ENCODE peak calls at places on chromosomes 7 and 10, in four cellular contexts. S is GM12878, O is K562, W is HepG2. H is an unnamed sample.

GRCh38 chr10:104150206-104150605 is 28.2 kb downstream of the SFR1 start:
- DNase-seq in S (no peak), O (no peak), W (no peak), H (no peak)

GRCh38 chr7:118311121-118311803 is 86.8 kb downstream of the ANKRD7 start:
- DNase-seq in S (peak), O (no peak), W (no peak), H (no peak)

GRCh38 chr7:1741751-1742554 is 71.9 kb downstream of the ELFN1 start:
- DNase-seq in S (no peak), O (peak), W (no peak), H (no peak)

GRCh38 chr10:28492093-28492492 is 40.8 kb upstream of the WAC start:
- DNase-seq in S (no peak), O (no peak), W (no peak), H (no peak)

GRCh38 chr10:58335306-58336005 is 650 bp downstream of the UBE2D1 start:
- DNase-seq in S (no peak), O (peak), W (peak), H (peak)

GRCh38 chr7:95245828-95246227 is 78.5 kb downstream of the PON1 start:
- DNase-seq in S (no peak), O (no peak), W (no peak), H (no peak)

GRCh38 chr7:82049442-82049841 is 279.6 kb upstream of the HGF start:
- DNase-seq in S (peak), O (no peak), W (no peak), H (no peak)

GRCh38 chr7:36391436-36392198 is 2.0 kb downstream of the ANLN start:
- DNase-seq in S (peak), O (no peak), W (no peak), H (no peak)

GRCh38 chr7:49001610-49002033 is 77.3 kb downstream of the CDC14C start:
- DNase-seq in S (peak), O (peak), W (peak), H (peak)

GRCh38 chr7:88150018-88150417 is 69.8 kb downstream of the SRI start:
- DNase-seq in S (no peak), O (no peak), W (peak), H (no peak)

GRCh38 chr7:157513162-157513621 is 176.4 kb downstream of the DNAJB6 start:
- DNase-seq in S (no peak), O (no peak), W (no peak), H (no peak)

GRCh38 chr7:130290745-130291144 is 2.2 kb upstream of the CPA4 start:
- DNase-seq in S (no peak), O (no peak), W (no peak), H (no peak)

GRCh38 chr7:20320322-20320721 is 10.4 kb upstream of the ITGB8 start:
- DNase-seq in S (no peak), O (no peak), W (no peak), H (no peak)

GRCh38 chr10:25678220-25678619 is 255.8 kb upstream of the MYO3A start:
- DNase-seq in S (no peak), O (no peak), W (no peak), H (no peak)

GRCh38 chr7:156177396-156178055 is 365.3 kb upstream of the SHH start:
- DNase-seq in S (no peak), O (no peak), W (no peak), H (no peak)

GRCh38 chr7:151060416-151061234 is 1.2 kb downstream of the SLC4A2 start:
- DNase-seq in S (no peak), O (no peak), W (peak), H (no peak)

GRCh38 chr7:103154042-103154441 is 5.1 kb upstream of the NAPEPLD start:
- DNase-seq in S (no peak), O (no peak), W (no peak), H (no peak)

GRCh38 chr10:12350167-12350872 is 973 bp downstream of the CAMK1D start:
- DNase-seq in S (no peak), O (no peak), W (peak), H (peak)

GRCh38 chr10:133122171-133122935 is 34.6 kb downstream of the ADGRA1 start:
- DNase-seq in S (no peak), O (no peak), W (no peak), H (no peak)

GRCh38 chr7:128831178-128831993 is 1.2 kb downstream of the FLNC start:
- DNase-seq in S (no peak), O (peak), W (no peak), H (peak)

GRCh38 chr10:99695761-99696160 is 36.2 kb downstream of the COX15 start:
- DNase-seq in S (no peak), O (no peak), W (no peak), H (no peak)

GRCh38 chr7:48171190-48171589 is at the start of gene ABCA13:
- DNase-seq in S (no peak), O (no peak), W (no peak), H (no peak)

GRCh38 chr10:88178758-88179157 is 315.3 kb downstream of the PTEN start:
- DNase-seq in S (no peak), O (no peak), W (peak), H (no peak)

GRCh38 chr7:45601094-45601493 is 26.9 kb downstream of the ADCY1 start:
- DNase-seq in S (no peak), O (no peak), W (no peak), H (no peak)

GRCh38 chr7:121081327-121081936 is 92.9 kb downstream of the CPED1 start:
- DNase-seq in S (peak), O (peak), W (peak), H (no peak)

GRCh38 chr7:150405584-150406310 is 26.6 kb downstream of the ZNF775 start:
- DNase-seq in S (no peak), O (peak), W (no peak), H (peak)

GRCh38 chr10:24872049-24872789 is 80.2 kb downstream of the PRTFDC1 start:
- DNase-seq in S (no peak), O (no peak), W (no peak), H (no peak)

DNA sequence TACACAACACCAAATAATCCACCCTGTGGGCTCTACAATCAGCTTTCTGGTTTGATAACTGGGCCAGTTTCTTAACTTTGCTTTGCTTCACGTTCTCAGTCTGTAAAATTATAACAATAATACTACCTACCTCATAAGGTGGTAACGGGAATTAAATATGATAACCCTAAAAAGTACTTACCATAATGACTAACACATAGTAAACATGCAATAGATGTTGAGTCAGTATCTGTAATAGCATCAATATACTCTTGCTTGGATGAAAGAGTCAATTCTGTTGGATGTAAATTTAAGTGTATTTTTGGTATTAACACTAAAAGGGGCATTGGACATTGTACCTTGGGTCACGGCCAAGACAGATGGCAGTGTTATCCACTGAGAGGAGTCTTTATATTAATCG is 160.5 kb downstream of the FOXP2 start:
- DNase-seq in S (no peak), O (no peak), W (no peak), H (no peak)
- TF ChIP-seq TCF7 in S (no peak), O (no peak), W (no peak), H (no peak)

GRCh38 chr10:110786172-110786571 is 85.6 kb upstream of the PDCD4 start:
- DNase-seq in S (no peak), O (no peak), W (no peak), H (no peak)
- TF ChIP-seq USF2 in S (no peak), O (no peak), W (no peak), H (no peak)

GRCh38 chr7:25656071-25656470 is 427.8 kb upstream of the NPVF start:
- DNase-seq in S (no peak), O (no peak), W (no peak), H (no peak)

GRCh38 chr7:25658375-25658774 is 430.1 kb upstream of the NPVF start:
- DNase-seq in S (no peak), O (no peak), W (no peak), H (no peak)

GRCh38 chr7:25662881-25663588 is 434.7 kb upstream of the NPVF start:
- DNase-seq in S (no peak), O (no peak), W (no peak), H (no peak)

GRCh38 chr7:25656581-25657026 is 428.3 kb upstream of the NPVF start:
- DNase-seq in S (no peak), O (no peak), W (no peak), H (no peak)

DNA sequence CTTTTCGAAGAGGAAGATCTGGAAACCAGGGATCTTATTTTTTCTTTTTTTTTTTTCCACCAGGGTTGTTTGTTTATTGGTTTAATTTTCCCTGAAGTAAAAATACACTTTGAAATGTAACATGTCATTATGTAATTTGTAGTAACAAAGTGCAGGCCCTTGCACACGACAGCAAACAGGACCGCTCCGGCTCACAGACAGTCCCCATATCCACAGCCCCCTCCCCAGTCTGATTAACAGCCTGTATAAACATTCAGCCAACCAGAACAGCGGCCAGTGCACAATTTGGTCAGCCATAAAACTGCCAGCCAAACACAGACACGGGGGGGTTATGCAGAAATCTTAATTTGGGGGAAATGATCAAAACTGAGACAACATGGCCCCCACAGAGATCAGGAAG is 431.6 kb upstream of the NPVF start:
- DNase-seq in S (no peak), O (no peak), W (no peak), H (no peak)
- TF ChIP-seq TCF7 in S (no peak), O (no peak), W (no peak), H (no peak)

GRCh38 chr10:115945696-115946445 is 327.1 kb downstream of the GFRA1 start:
- DNase-seq in S (no peak), O (no peak), W (no peak), H (no peak)
- TF ChIP-seq USF2 in S (no peak), O (no peak), W (no peak), H (no peak)

GRCh38 chr7:30914611-30915601 is 3.3 kb downstream of the AQP1 start:
- DNase-seq in S (no peak), O (peak), W (no peak), H (no peak)
- TF ChIP-seq TCF7 in S (no peak), O (peak), W (no peak), H (no peak)

GRCh38 chr10:71068811-71069411 is 143.5 kb upstream of the UNC5B start:
- DNase-seq in S (no peak), O (no peak), W (no peak), H (no peak)

GRCh38 chr10:71072146-71072819 is 140.1 kb upstream of the UNC5B start:
- DNase-seq in S (no peak), O (no peak), W (no peak), H (no peak)

GRCh38 chr10:71070741-71071140 is 141.6 kb upstream of the UNC5B start:
- DNase-seq in S (no peak), O (no peak), W (no peak), H (no peak)

GRCh38 chr10:71072820-71073205 is 139.6 kb upstream of the UNC5B start:
- DNase-seq in S (no peak), O (no peak), W (no peak), H (no peak)

DNA sequence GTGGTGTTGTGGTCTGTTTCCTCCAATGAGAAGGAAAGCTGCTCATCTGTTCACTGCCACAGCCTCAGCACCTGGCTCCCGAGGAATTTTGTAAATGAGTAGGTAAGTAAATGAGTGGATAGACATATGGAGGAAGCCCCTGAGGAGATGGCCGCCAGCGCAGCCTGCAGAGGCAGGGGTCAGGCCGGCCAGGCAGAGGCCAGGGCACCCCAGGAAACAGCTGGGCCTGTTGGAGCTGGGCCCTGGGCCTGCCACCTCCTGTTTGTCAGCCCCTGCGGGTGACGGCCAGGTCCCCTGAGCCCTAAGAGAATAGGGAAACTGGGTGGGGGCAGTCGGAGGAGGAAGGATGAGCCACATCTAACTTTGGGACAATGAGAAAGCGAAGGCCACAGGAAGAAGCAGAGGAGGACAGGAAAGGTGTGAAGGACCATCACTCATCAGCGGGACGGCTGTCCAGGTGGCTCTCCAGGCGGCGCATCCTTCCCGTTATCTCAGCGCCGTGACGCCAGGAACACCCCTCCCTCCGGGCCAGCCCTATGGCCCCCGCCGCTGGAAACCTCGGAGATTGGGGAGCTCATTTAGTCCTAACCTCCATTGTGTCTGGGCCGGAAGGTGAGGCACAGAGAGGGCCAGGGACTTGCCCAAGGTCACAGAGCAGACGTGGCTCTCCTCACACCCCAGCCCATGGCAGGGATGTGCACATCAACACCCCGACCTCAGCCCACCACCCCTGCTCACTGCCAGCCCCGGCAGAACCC is 142.3 kb upstream of the UNC5B start:
- DNase-seq in S (no peak), O (no peak), W (no peak), H (no peak)
- TF ChIP-seq USF2 in S (no peak), O (no peak), W (no peak), H (no peak)

GRCh38 chr7:40845959-40846358 is 711.2 kb downstream of the SUGCT start:
- DNase-seq in S (no peak), O (no peak), W (no peak), H (no peak)
- TF ChIP-seq TCF7 in S (no peak), O (no peak), W (no peak), H (no peak)

GRCh38 chr10:77756319-77757232 is 119.0 kb upstream of the KCNMA1 start:
- DNase-seq in S (no peak), O (peak), W (peak), H (peak)
- TF ChIP-seq USF2 in S (no peak), O (no peak), W (no peak), H (no peak)

GRCh38 chr10:102172288-102172687 is 20.1 kb downstream of the NOLC1 start:
- DNase-seq in S (no peak), O (no peak), W (no peak), H (no peak)

GRCh38 chr10:102163342-102163989 is 11.3 kb downstream of the NOLC1 start:
- DNase-seq in S (no peak), O (no peak), W (no peak), H (no peak)

GRCh38 chr10:102170602-102171001 is 18.4 kb downstream of the NOLC1 start:
- DNase-seq in S (no peak), O (no peak), W (no peak), H (no peak)

DNA sequence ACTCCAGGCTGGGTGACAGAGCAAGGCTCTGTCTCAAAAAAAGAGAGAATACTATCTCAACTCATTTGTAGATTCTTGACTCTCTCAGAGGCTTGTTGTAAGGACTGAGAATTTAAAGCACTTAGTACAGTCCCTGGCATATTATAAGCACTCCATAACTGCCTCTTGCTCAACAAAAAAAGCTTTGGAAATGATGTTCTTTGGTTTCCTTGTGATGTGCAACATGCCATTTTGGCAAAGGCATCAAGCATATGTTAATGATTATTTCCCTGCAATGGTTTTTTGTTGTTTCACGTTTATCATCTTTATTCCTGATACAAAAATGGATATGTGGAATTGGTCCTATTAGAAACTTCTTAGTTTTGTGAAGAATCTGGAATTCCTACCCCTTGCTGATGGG is 15.7 kb downstream of the NOLC1 start:
- DNase-seq in S (no peak), O (no peak), W (no peak), H (no peak)
- TF ChIP-seq TCF7 in S (no peak), O (no peak), W (no peak), H (no peak)

GRCh38 chr10:60394444-60394843 is 4.8 kb upstream of the ANK3 start:
- DNase-seq in S (no peak), O (no peak), W (no peak), H (no peak)
- TF ChIP-seq USF2 in S (no peak), O (no peak), W (no peak), H (no peak)

H was measured in WTC11.